ENCODE peak calls at places on chromosomes 7 and 10, in seven cellular contexts. One of them, this sample, is unnamed. For H3K36me3, the result is how much of the 10 kb centered on the place peaks cover.

GRCh38 chr10:17548162-17548561 is 69.0 kb downstream of the HACD1 start:
- DNase-seq in WERI-Rb-1: no peak
- DNase-seq in PC-3: no peak
- DNase-seq in GM23248: no peak
- DNase-seq in CD4-positive, CD25-positive, alpha-beta regulatory T cell: no peak
- DNase-seq in BJ: no peak
- DNase-seq in cardiac muscle cell: no peak
- DNase-seq in this sample: no peak

GRCh38 chr7:29038463-29038862 is 80.3 kb upstream of the TRIL start:
- DNase-seq in CD4-positive, CD25-positive, alpha-beta regulatory T cell: no peak
- DNase-seq in WERI-Rb-1: no peak
- DNase-seq in cardiac muscle cell: no peak
- DNase-seq in PC-3: peak
- DNase-seq in BJ: no peak
- DNase-seq in GM23248: peak
- DNase-seq in this sample: no peak

GRCh38 chr7:97732567-97733275 is 835 bp downstream of the TAC1 start:
- DNase-seq in CD4-positive, CD25-positive, alpha-beta regulatory T cell: no peak
- DNase-seq in BJ: no peak
- DNase-seq in PC-3: no peak
- DNase-seq in cardiac muscle cell: peak
- DNase-seq in WERI-Rb-1: no peak
- DNase-seq in GM23248: no peak
- DNase-seq in this sample: no peak

GRCh38 chr7:128934361-128935352 is 3.1 kb upstream of the IRF5 start:
- DNase-seq in BJ: no peak
- DNase-seq in PC-3: no peak
- DNase-seq in GM23248: no peak
- DNase-seq in CD4-positive, CD25-positive, alpha-beta regulatory T cell: no peak
- DNase-seq in cardiac muscle cell: no peak
- DNase-seq in WERI-Rb-1: no peak
- DNase-seq in this sample: no peak

GRCh38 chr7:37915438-37915837 is 1.2 kb downstream of the SFRP4 start:
- DNase-seq in WERI-Rb-1: no peak
- DNase-seq in CD4-positive, CD25-positive, alpha-beta regulatory T cell: no peak
- DNase-seq in BJ: no peak
- DNase-seq in cardiac muscle cell: no peak
- DNase-seq in GM23248: no peak
- DNase-seq in PC-3: no peak
- DNase-seq in this sample: no peak

GRCh38 chr10:44706745-44707144 is 204.4 kb upstream of the TMEM72 start:
- DNase-seq in GM23248: peak
- DNase-seq in BJ: peak
- DNase-seq in PC-3: peak
- DNase-seq in CD4-positive, CD25-positive, alpha-beta regulatory T cell: no peak
- DNase-seq in WERI-Rb-1: no peak
- DNase-seq in cardiac muscle cell: no peak
- DNase-seq in this sample: no peak

GRCh38 chr10:66378117-66378876 is 547.5 kb upstream of the LRRTM3 start:
- DNase-seq in WERI-Rb-1: no peak
- DNase-seq in PC-3: peak
- DNase-seq in BJ: no peak
- DNase-seq in GM23248: no peak
- DNase-seq in cardiac muscle cell: no peak
- DNase-seq in CD4-positive, CD25-positive, alpha-beta regulatory T cell: no peak
- DNase-seq in this sample: no peak

GRCh38 chr7:70694357-70694908 is 437.5 kb upstream of the GALNT17 start:
- DNase-seq in cardiac muscle cell: peak
- DNase-seq in WERI-Rb-1: peak
- DNase-seq in PC-3: no peak
- DNase-seq in CD4-positive, CD25-positive, alpha-beta regulatory T cell: no peak
- DNase-seq in GM23248: peak
- DNase-seq in BJ: no peak
- DNase-seq in this sample: no peak

GRCh38 chr7:29194206-29194593 is 375 bp upstream of the CHN2 start:
- DNase-seq in WERI-Rb-1: peak
- DNase-seq in GM23248: peak
- DNase-seq in PC-3: no peak
- DNase-seq in cardiac muscle cell: peak
- DNase-seq in BJ: no peak
- DNase-seq in CD4-positive, CD25-positive, alpha-beta regulatory T cell: no peak
- DNase-seq in this sample: no peak

GRCh38 chr10:112343056-112343806 is 30.7 kb upstream of the ACSL5 start:
- DNase-seq in CD4-positive, CD25-positive, alpha-beta regulatory T cell: no peak
- DNase-seq in WERI-Rb-1: no peak
- DNase-seq in cardiac muscle cell: no peak
- DNase-seq in GM23248: no peak
- DNase-seq in PC-3: no peak
- DNase-seq in BJ: no peak
- DNase-seq in this sample: peak

GRCh38 chr7:40899651-40900507 is 765.1 kb downstream of the SUGCT start:
- DNase-seq in cardiac muscle cell: no peak
- DNase-seq in BJ: peak
- DNase-seq in PC-3: no peak
- DNase-seq in CD4-positive, CD25-positive, alpha-beta regulatory T cell: no peak
- DNase-seq in WERI-Rb-1: no peak
- DNase-seq in GM23248: no peak
- DNase-seq in this sample: no peak

GRCh38 chr7:139650429-139651100 is 127.1 kb downstream of the CLEC2L start:
- DNase-seq in cardiac muscle cell: peak
- DNase-seq in WERI-Rb-1: no peak
- DNase-seq in BJ: no peak
- DNase-seq in PC-3: no peak
- DNase-seq in GM23248: no peak
- DNase-seq in CD4-positive, CD25-positive, alpha-beta regulatory T cell: no peak
- DNase-seq in this sample: no peak

GRCh38 chr7:93810571-93810970 is 80.0 kb downstream of the TFPI2 start:
- DNase-seq in cardiac muscle cell: no peak
- DNase-seq in GM23248: no peak
- DNase-seq in CD4-positive, CD25-positive, alpha-beta regulatory T cell: no peak
- DNase-seq in PC-3: no peak
- DNase-seq in WERI-Rb-1: no peak
- DNase-seq in BJ: no peak
- DNase-seq in this sample: no peak

GRCh38 chr10:75428434-75429158 is 2.8 kb upstream of the LRMDA start:
- DNase-seq in WERI-Rb-1: no peak
- DNase-seq in cardiac muscle cell: no peak
- DNase-seq in CD4-positive, CD25-positive, alpha-beta regulatory T cell: no peak
- DNase-seq in GM23248: peak
- DNase-seq in PC-3: peak
- DNase-seq in BJ: no peak
- DNase-seq in this sample: no peak

GRCh38 chr7:30451539-30452277 is 26.9 kb downstream of the NOD1 start:
- DNase-seq in PC-3: no peak
- DNase-seq in BJ: no peak
- DNase-seq in cardiac muscle cell: no peak
- DNase-seq in WERI-Rb-1: no peak
- DNase-seq in GM23248: no peak
- DNase-seq in CD4-positive, CD25-positive, alpha-beta regulatory T cell: no peak
- DNase-seq in this sample: no peak

GRCh38 chr10:68950598-68950997 is 5.4 kb upstream of the DDX21 start:
- DNase-seq in cardiac muscle cell: no peak
- DNase-seq in WERI-Rb-1: no peak
- DNase-seq in CD4-positive, CD25-positive, alpha-beta regulatory T cell: no peak
- DNase-seq in PC-3: no peak
- DNase-seq in BJ: no peak
- DNase-seq in GM23248: no peak
- DNase-seq in this sample: no peak

GRCh38 chr7:150989456-150989855 is 1.4 kb upstream of the NOS3 start:
- DNase-seq in WERI-Rb-1: no peak
- DNase-seq in BJ: no peak
- DNase-seq in cardiac muscle cell: no peak
- DNase-seq in PC-3: no peak
- DNase-seq in GM23248: no peak
- DNase-seq in CD4-positive, CD25-positive, alpha-beta regulatory T cell: no peak
- DNase-seq in this sample: no peak

GRCh38 chr10:79422178-79422892 is 23.1 kb downstream of the ZCCHC24 start:
- DNase-seq in PC-3: no peak
- DNase-seq in CD4-positive, CD25-positive, alpha-beta regulatory T cell: no peak
- DNase-seq in BJ: peak
- DNase-seq in WERI-Rb-1: no peak
- DNase-seq in cardiac muscle cell: no peak
- DNase-seq in GM23248: peak
- DNase-seq in this sample: no peak

GRCh38 chr10:29961351-29961750 is 98.0 kb downstream of the JCAD start:
- DNase-seq in CD4-positive, CD25-positive, alpha-beta regulatory T cell: no peak
- DNase-seq in BJ: no peak
- DNase-seq in WERI-Rb-1: no peak
- DNase-seq in PC-3: peak
- DNase-seq in GM23248: no peak
- DNase-seq in cardiac muscle cell: no peak
- DNase-seq in this sample: no peak

GRCh38 chr7:41796331-41796730 is 93.4 kb upstream of the INHBA start:
- DNase-seq in BJ: no peak
- DNase-seq in CD4-positive, CD25-positive, alpha-beta regulatory T cell: no peak
- DNase-seq in cardiac muscle cell: no peak
- DNase-seq in GM23248: peak
- DNase-seq in WERI-Rb-1: no peak
- DNase-seq in PC-3: no peak
- DNase-seq in this sample: no peak

GRCh38 chr10:28878236-28878970 is 201.1 kb downstream of the BAMBI start:
- DNase-seq in CD4-positive, CD25-positive, alpha-beta regulatory T cell: no peak
- DNase-seq in GM23248: no peak
- DNase-seq in cardiac muscle cell: no peak
- DNase-seq in PC-3: no peak
- DNase-seq in WERI-Rb-1: no peak
- DNase-seq in BJ: no peak
- DNase-seq in this sample: no peak

GRCh38 chr7:31688347-31688746 is 1.3 kb downstream of the PPP1R17 start:
- DNase-seq in PC-3: no peak
- DNase-seq in GM23248: no peak
- DNase-seq in WERI-Rb-1: no peak
- DNase-seq in CD4-positive, CD25-positive, alpha-beta regulatory T cell: no peak
- DNase-seq in cardiac muscle cell: no peak
- DNase-seq in BJ: no peak
- DNase-seq in this sample: no peak

GRCh38 chr10:92757066-92757716 is 67.4 kb downstream of the HHEX start:
- DNase-seq in PC-3: peak
- DNase-seq in WERI-Rb-1: no peak
- DNase-seq in BJ: peak
- DNase-seq in GM23248: peak
- DNase-seq in CD4-positive, CD25-positive, alpha-beta regulatory T cell: no peak
- DNase-seq in cardiac muscle cell: peak
- DNase-seq in this sample: no peak

GRCh38 chr10:131474426-131474825 is 162.9 kb upstream of the TCERG1L start:
- DNase-seq in WERI-Rb-1: no peak
- DNase-seq in GM23248: peak
- DNase-seq in cardiac muscle cell: no peak
- DNase-seq in CD4-positive, CD25-positive, alpha-beta regulatory T cell: no peak
- DNase-seq in PC-3: no peak
- DNase-seq in BJ: no peak
- DNase-seq in this sample: no peak

GRCh38 chr10:131464789-131465188 is 153.3 kb upstream of the TCERG1L start:
- DNase-seq in CD4-positive, CD25-positive, alpha-beta regulatory T cell: no peak
- DNase-seq in BJ: no peak
- DNase-seq in cardiac muscle cell: no peak
- DNase-seq in GM23248: no peak
- DNase-seq in WERI-Rb-1: no peak
- DNase-seq in PC-3: no peak
- DNase-seq in this sample: no peak

GRCh38 chr10:131475043-131475442 is 163.5 kb upstream of the TCERG1L start:
- DNase-seq in GM23248: no peak
- DNase-seq in WERI-Rb-1: no peak
- DNase-seq in CD4-positive, CD25-positive, alpha-beta regulatory T cell: no peak
- DNase-seq in PC-3: no peak
- DNase-seq in BJ: no peak
- DNase-seq in cardiac muscle cell: no peak
- DNase-seq in this sample: no peak

GRCh38 chr10:131473645-131474044 is 162.1 kb upstream of the TCERG1L start:
- DNase-seq in CD4-positive, CD25-positive, alpha-beta regulatory T cell: no peak
- DNase-seq in WERI-Rb-1: no peak
- DNase-seq in BJ: no peak
- DNase-seq in cardiac muscle cell: no peak
- DNase-seq in GM23248: no peak
- DNase-seq in PC-3: no peak
- DNase-seq in this sample: no peak

DNA sequence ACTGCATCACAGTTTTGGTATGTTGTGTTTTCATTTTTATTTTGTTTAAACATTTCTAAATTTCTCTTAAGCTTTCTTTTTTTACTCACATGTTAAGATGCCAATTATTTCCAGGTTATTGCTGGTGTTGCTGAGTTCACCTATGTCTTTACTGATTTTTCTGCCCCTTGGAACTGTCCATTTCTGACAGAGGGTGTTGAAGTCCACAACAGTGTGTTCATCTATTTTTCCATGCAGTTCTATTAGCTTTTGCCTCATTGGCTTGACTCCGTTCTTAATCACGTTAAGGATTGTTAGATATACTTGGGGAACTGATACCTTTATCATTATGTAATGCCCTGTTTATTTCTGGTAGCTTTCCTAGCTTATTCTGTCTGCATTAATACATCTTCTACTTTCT is 158.0 kb upstream of the TCERG1L start:
- DNase-seq in WERI-Rb-1: no peak
- DNase-seq in GM23248: no peak
- DNase-seq in BJ: no peak
- DNase-seq in PC-3: no peak
- DNase-seq in CD4-positive, CD25-positive, alpha-beta regulatory T cell: no peak
- DNase-seq in cardiac muscle cell: no peak
- DNase-seq in this sample: no peak
- H3K4me3 ChIP-seq in WERI-Rb-1: no peak
- H3K4me3 ChIP-seq in GM23248: no peak
- H3K4me3 ChIP-seq in BJ: no peak
- H3K4me3 ChIP-seq in PC-3: no peak
- H3K4me3 ChIP-seq in CD4-positive, CD25-positive, alpha-beta regulatory T cell: no peak
- H3K4me3 ChIP-seq in cardiac muscle cell: no peak
- H3K4me3 ChIP-seq in this sample: no peak

GRCh38 chr10:130924138-130924819 is 387.2 kb downstream of the TCERG1L start:
- DNase-seq in cardiac muscle cell: peak
- DNase-seq in WERI-Rb-1: no peak
- DNase-seq in BJ: no peak
- DNase-seq in GM23248: no peak
- DNase-seq in CD4-positive, CD25-positive, alpha-beta regulatory T cell: no peak
- DNase-seq in PC-3: no peak
- DNase-seq in this sample: peak
- H3K36me3 ChIP-seq in cardiac muscle cell: under half
- H3K36me3 ChIP-seq in WERI-Rb-1: under half
- H3K36me3 ChIP-seq in BJ: under half
- H3K36me3 ChIP-seq in GM23248: under half
- H3K36me3 ChIP-seq in CD4-positive, CD25-positive, alpha-beta regulatory T cell: under half
- H3K36me3 ChIP-seq in PC-3: under half
- H3K36me3 ChIP-seq in this sample: under half

DNA sequence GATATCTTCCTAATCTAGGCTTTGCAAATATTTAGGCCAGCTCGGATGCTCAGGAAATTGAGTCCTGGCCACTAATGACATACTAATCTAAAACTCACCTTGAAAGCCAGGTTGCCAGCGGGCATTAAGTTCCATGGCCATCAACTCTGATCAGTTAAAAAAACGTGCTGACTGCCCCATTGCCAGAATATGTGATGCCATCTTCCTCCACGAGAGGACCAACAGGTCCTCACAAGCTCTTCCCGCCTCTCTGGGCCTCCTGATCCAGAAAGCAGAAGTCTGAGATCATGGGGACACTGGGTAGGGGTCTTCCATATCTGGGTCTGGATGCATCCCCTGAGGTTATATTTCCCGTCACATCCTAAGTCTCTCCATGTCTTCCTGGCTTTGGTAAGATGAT is 311.3 kb downstream of the TCERG1L start:
- DNase-seq in cardiac muscle cell: no peak
- DNase-seq in GM23248: no peak
- DNase-seq in CD4-positive, CD25-positive, alpha-beta regulatory T cell: no peak
- DNase-seq in WERI-Rb-1: no peak
- DNase-seq in PC-3: no peak
- DNase-seq in BJ: no peak
- DNase-seq in this sample: no peak
- H3K4me3 ChIP-seq in cardiac muscle cell: no peak
- H3K4me3 ChIP-seq in GM23248: no peak
- H3K4me3 ChIP-seq in CD4-positive, CD25-positive, alpha-beta regulatory T cell: no peak
- H3K4me3 ChIP-seq in WERI-Rb-1: no peak
- H3K4me3 ChIP-seq in PC-3: no peak
- H3K4me3 ChIP-seq in BJ: no peak
- H3K4me3 ChIP-seq in this sample: no peak

GRCh38 chr10:103725242-103725641 is 130.1 kb downstream of the SH3PXD2A start:
- DNase-seq in WERI-Rb-1: no peak
- DNase-seq in GM23248: no peak
- DNase-seq in PC-3: no peak
- DNase-seq in cardiac muscle cell: no peak
- DNase-seq in BJ: no peak
- DNase-seq in CD4-positive, CD25-positive, alpha-beta regulatory T cell: no peak
- DNase-seq in this sample: no peak
- H3K36me3 ChIP-seq in WERI-Rb-1: under half
- H3K36me3 ChIP-seq in GM23248: under half
- H3K36me3 ChIP-seq in PC-3: under half
- H3K36me3 ChIP-seq in cardiac muscle cell: under half
- H3K36me3 ChIP-seq in BJ: under half
- H3K36me3 ChIP-seq in CD4-positive, CD25-positive, alpha-beta regulatory T cell: under half
- H3K36me3 ChIP-seq in this sample: under half